ENCODE peak calls at places on chromosomes 2 and 18, in four cellular contexts. O is heart left ventricle, G is left lung, A is tibial nerve. N is an unnamed sample.

GRCh38 chr2:146741260-146741659 is 1103.6 kb upstream of the ACVR2A start:
- DNase-seq in O (no peak), G (no peak), A (no peak), N (no peak)

GRCh38 chr18:48129621-48130082 is 199.2 kb upstream of the SMAD2 start:
- DNase-seq in O (no peak), G (no peak), A (no peak), N (no peak)

GRCh38 chr2:9258501-9258900 is 51.9 kb downstream of the ASAP2 start:
- DNase-seq in O (no peak), G (no peak), A (no peak), N (no peak)

GRCh38 chr2:61426267-61426897 is 44.5 kb downstream of the USP34 start:
- DNase-seq in O (no peak), G (peak), A (no peak), N (no peak)

GRCh38 chr2:237791977-237792727 is 6.4 kb upstream of the RBM44 start:
- DNase-seq in O (no peak), G (no peak), A (no peak), N (no peak)

GRCh38 chr2:2646312-2647051 is 315.4 kb upstream of the MYT1L start:
- DNase-seq in O (no peak), G (no peak), A (no peak), N (peak)

GRCh38 chr2:100956081-100956480 is 46.0 kb upstream of the RPL31 start:
- DNase-seq in O (no peak), G (no peak), A (no peak), N (no peak)

GRCh38 chr2:10297950-10298349 is 4.8 kb upstream of the HPCAL1 start:
- DNase-seq in O (no peak), G (no peak), A (no peak), N (no peak)

GRCh38 chr2:231133365-231134114 is 8.7 kb upstream of the HTR2B start:
- DNase-seq in O (no peak), G (no peak), A (no peak), N (no peak)

GRCh38 chr18:22398464-22398863 is 19.3 kb downstream of the CTAGE1 start:
- DNase-seq in O (peak), G (no peak), A (no peak), N (no peak)

GRCh38 chr2:240904216-240905175 is 1.6 kb upstream of the CROCC2 start:
- DNase-seq in O (no peak), G (peak), A (no peak), N (no peak)

GRCh38 chr2:46555011-46555410 is 75.6 kb downstream of the TMEM247 start:
- DNase-seq in O (no peak), G (no peak), A (no peak), N (no peak)
- H3K27ac ChIP-seq in O (peak), G (peak), A (peak), N (peak)

GRCh38 chr2:197504000-197504399 is 3.8 kb downstream of the HSPE1 start:
- DNase-seq in O (no peak), G (no peak), A (no peak), N (no peak)
- H3K27ac ChIP-seq in O (no peak), G (no peak), A (no peak), N (peak)

DNA sequence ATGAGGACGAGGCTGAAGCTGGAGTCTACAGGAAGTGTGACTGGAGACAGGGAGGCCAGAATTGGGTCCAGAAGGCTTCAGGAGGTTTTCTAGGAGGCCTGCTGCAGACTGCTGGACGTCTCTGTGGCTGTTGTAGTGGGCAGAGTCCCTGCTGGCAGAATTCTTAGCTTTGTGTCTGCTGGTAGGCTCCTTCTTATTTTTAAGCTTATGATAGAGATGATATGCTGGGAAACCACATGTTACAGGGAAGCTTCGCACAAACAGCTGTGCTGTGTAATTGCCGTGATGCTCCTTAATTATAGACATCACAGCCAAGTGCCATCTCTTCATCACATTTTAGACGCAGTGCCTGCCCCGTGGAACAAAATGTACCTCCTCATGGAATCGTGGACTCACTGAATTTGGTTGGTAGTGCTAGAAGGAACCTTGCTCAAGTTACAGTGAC is 143.9 kb downstream of the FHOD3 start:
- DNase-seq in O (no peak), G (no peak), A (no peak), N (no peak)
- H3K27ac ChIP-seq in O (peak), G (no peak), A (no peak), N (no peak)

DNA sequence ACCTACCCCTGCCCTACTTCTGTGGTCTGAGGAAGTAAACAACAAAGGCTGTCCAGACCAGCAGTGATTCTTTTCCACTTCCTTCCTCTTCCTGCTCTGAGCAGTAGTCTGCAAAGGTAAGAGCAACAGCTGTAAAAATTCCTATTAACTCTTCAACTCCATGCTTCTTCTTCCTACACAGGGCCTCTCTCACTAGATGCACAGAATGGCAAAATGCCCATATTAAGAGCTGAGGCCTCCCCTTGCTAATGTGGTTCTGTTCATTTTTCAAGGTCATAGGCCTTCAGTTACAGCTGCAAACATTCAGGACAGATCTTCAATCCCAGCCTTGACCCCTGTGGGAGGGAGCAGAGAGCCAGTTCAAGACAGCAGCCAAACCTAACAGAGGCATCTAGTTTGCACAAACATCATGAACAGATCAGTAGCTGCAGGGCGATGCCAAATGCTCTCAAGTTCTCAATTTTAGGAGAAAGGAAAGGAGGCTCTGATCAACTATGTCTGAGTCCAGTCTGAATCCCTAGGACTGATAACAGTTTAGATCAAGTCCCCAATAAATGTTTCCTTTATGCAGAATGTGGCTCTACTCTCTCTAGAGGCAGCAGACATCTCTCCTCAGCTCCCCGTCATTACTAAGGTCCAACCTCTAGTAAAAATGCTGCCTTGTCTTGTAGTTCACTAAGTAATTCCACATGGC is 20.9 kb downstream of the SLC40A1 start:
- DNase-seq in O (peak), G (no peak), A (no peak), N (no peak)
- H3K27ac ChIP-seq in O (no peak), G (peak), A (no peak), N (no peak)

GRCh38 chr2:39938035-39938835 is 159.2 kb upstream of the THUMPD2 start:
- DNase-seq in O (no peak), G (no peak), A (no peak), N (no peak)

GRCh38 chr2:39934851-39935250 is 155.8 kb upstream of the THUMPD2 start:
- DNase-seq in O (no peak), G (no peak), A (no peak), N (no peak)

GRCh38 chr2:39942970-39943369 is 163.9 kb upstream of the THUMPD2 start:
- DNase-seq in O (no peak), G (no peak), A (no peak), N (no peak)

GRCh38 chr2:39933166-39933565 is 154.1 kb upstream of the THUMPD2 start:
- DNase-seq in O (no peak), G (no peak), A (no peak), N (no peak)

GRCh38 chr2:39937621-39938020 is 158.6 kb upstream of the THUMPD2 start:
- DNase-seq in O (no peak), G (no peak), A (no peak), N (no peak)
- H3K27ac ChIP-seq in O (no peak), G (no peak), A (no peak), N (peak)

DNA sequence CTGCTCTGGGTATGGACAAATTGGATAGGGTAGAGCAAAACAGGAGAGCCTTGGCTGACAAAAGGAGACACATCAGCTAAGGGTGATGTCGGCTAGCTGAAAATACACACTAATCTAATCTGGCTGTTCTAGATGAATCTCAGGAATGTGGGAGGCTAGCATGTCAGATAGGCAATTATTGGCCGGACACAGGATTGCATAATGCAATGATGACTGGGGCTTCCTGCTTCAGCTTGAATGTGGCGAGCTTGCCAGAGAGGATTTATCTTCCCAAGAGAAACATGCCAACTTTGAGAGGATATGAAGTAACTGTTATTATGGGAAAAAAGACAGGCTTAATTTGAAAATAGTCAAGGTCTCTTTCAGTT is 102.3 kb downstream of the TRIB2 start:
- DNase-seq in O (peak), G (no peak), A (peak), N (no peak)
- H3K27ac ChIP-seq in O (peak), G (peak), A (peak), N (peak)

GRCh38 chr2:30664761-30665358 is 142.4 kb downstream of the CAPN13 start:
- DNase-seq in O (no peak), G (no peak), A (no peak), N (no peak)
- H3K27ac ChIP-seq in O (no peak), G (no peak), A (no peak), N (no peak)